ENCODE peak calls at places on chromosome 12, in ten cellular contexts. I, R, S, W, F, Q, D, J, H and E are unnamed samples.

GRCh38 chr12:110577717-110578521 is 5.2 kb downstream of the PPTC7 start:
- DNase-seq in I (no peak), R (no peak), S (peak; percentile 83), W (no peak), F (no peak), Q (peak; percentile 92), D (peak; percentile 90), J (no peak), H (peak; percentile 88), E (no peak)

GRCh38 chr12:27213830-27214787 is 30.0 kb upstream of the STK38L start:
- DNase-seq in I (no peak), R (no peak), S (no peak), W (no peak), F (no peak), Q (no peak), D (no peak), J (no peak), H (no peak), E (no peak)

GRCh38 chr12:29455087-29455486 is 42.4 kb downstream of the OVCH1 start:
- DNase-seq in I (no peak), R (no peak), S (no peak), W (no peak), F (no peak), Q (no peak), D (no peak), J (no peak), H (no peak), E (no peak)

GRCh38 chr12:117360551-117361311 is 695 bp downstream of the NOS1 start:
- DNase-seq in I (no peak), R (no peak), S (no peak), W (peak; percentile 60), F (no peak), Q (no peak), D (no peak), J (no peak), H (no peak), E (no peak)

GRCh38 chr12:93587601-93588000 is 15.1 kb downstream of the SOCS2 start:
- DNase-seq in I (no peak), R (no peak), S (no peak), W (no peak), F (no peak), Q (no peak), D (no peak), J (no peak), H (no peak), E (no peak)

GRCh38 chr12:106416273-106416672 is 58.7 kb downstream of the POLR3B start:
- DNase-seq in I (no peak), R (no peak), S (no peak), W (peak; percentile 76), F (no peak), Q (peak; percentile 83), D (no peak), J (no peak), H (no peak), E (peak; percentile 53)

GRCh38 chr12:108646597-108647190 is 13.0 kb upstream of the SELPLG start:
- DNase-seq in I (no peak), R (no peak), S (no peak), W (no peak), F (no peak), Q (peak; percentile 45), D (no peak), J (no peak), H (peak; percentile 76), E (no peak)

GRCh38 chr12:107990325-107990724 is 138.8 kb upstream of the WSCD2 start:
- DNase-seq in I (peak; percentile 11), R (peak; percentile 6), S (peak; percentile 25), W (peak; percentile 79), F (no peak), Q (no peak), D (no peak), J (no peak), H (no peak), E (no peak)

GRCh38 chr12:39587247-39587646 is 32.4 kb downstream of the ABCD2 start:
- DNase-seq in I (no peak), R (no peak), S (no peak), W (no peak), F (no peak), Q (no peak), D (no peak), J (no peak), H (no peak), E (no peak)

GRCh38 chr12:11553871-11554533 is 95.5 kb upstream of the ETV6 start:
- DNase-seq in I (peak; percentile 34), R (peak; percentile 69), S (peak; percentile 72), W (peak; percentile 48), F (peak; percentile 40), Q (peak; percentile 41), D (peak; percentile 61), J (no peak), H (peak; percentile 59), E (no peak)

GRCh38 chr12:44582521-44582920 is 293.6 kb downstream of the NELL2 start:
- DNase-seq in I (no peak), R (no peak), S (no peak), W (no peak), F (no peak), Q (no peak), D (no peak), J (no peak), H (no peak), E (no peak)

GRCh38 chr12:45687081-45688015 is 42.2 kb upstream of the ARID2 start:
- DNase-seq in I (no peak), R (no peak), S (no peak), W (no peak), F (no peak), Q (no peak), D (no peak), J (no peak), H (no peak), E (no peak)

GRCh38 chr12:110317921-110318320 is 36.9 kb downstream of the ATP2A2 start:
- DNase-seq in I (no peak), R (no peak), S (no peak), W (no peak), F (no peak), Q (peak; percentile 82), D (no peak), J (no peak), H (peak; percentile 68), E (no peak)

GRCh38 chr12:31876568-31877424 is 82.4 kb upstream of the RESF1 start:
- DNase-seq in I (no peak), R (no peak), S (no peak), W (no peak), F (no peak), Q (no peak), D (no peak), J (no peak), H (no peak), E (no peak)

GRCh38 chr12:30396576-30396975 is 299.1 kb downstream of the IPO8 start:
- DNase-seq in I (no peak), R (no peak), S (no peak), W (no peak), F (no peak), Q (no peak), D (no peak), J (no peak), H (no peak), E (no peak)

GRCh38 chr12:122203301-122203967 is at the start of gene B3GNT4:
- DNase-seq in I (peak; percentile 91), R (peak; percentile 65), S (peak; percentile 83), W (peak; percentile 79), F (peak; percentile 61), Q (peak; percentile 17), D (no peak), J (no peak), H (peak; percentile 26), E (no peak)

DNA sequence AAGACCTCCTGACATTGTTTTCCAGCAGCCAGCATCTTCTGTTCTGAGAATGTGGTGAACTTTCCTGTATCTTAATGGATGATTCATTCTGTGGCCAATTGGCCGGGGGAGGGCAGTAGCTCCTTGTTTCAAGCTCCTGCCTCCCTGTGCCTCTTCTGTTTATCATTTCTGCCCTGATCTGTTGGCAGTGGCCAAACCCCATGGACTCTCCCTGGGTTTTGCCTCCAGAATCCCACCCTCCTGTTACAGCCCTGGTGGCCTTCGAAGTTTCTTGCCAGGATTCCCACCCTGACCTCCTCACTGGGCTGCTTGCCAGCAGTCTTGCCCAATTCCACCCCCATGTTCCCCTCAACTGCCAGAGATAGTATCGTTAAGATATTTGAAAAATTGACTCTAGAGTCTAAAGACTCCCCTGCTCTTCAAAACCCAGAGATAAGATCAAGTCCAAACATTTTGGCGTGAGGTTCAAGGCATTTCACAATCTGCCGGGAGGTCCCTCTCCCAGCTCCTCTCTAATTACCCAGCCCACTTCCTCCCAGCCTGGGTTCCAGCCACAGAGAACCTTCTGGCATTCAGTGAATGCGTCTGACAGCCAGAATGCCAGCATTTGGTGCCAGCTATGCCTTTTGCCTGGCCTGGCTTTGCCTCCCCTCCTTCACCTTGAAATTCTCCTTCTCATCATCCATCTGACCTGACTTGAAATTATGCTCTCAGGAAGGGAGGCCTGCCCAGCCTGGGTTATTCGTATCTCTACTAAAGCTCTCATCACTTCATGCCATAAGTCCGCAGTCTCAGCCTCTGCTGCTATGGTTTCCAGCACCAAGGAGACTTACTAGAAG is 37.7 kb upstream of the TXNRD1 start:
- DNase-seq in I (peak; percentile 32), R (peak; percentile 87), S (peak; percentile 49), W (no peak), F (peak; percentile 58), Q (peak; percentile 98), D (peak; percentile 88), J (peak; percentile 98), H (peak; percentile 97), E (peak; percentile 92)
- TF ChIP-seq CTCF in I (peak; percentile 50), R (peak; percentile 32), S (no peak), W (no peak), F (no peak), Q (peak; percentile 11), D (peak; percentile 60), J (peak; percentile 45), H (peak; percentile 65), E (peak; percentile 43)

GRCh38 chr12:54131641-54132280 is 57.0 kb downstream of the SMUG1 start:
- DNase-seq in I (no peak), R (no peak), S (no peak), W (no peak), F (no peak), Q (no peak), D (no peak), J (no peak), H (no peak), E (no peak)
- H3K27me3 ChIP-seq in I (peaks cover 77% of the 10 kb centered on the region), R (peaks cover 6% of the 10 kb centered on the region), S (peaks cover 13% of the 10 kb centered on the region), W (peaks cover 100% of the 10 kb centered on the region), F (peaks cover 5% of the 10 kb centered on the region), Q (peaks cover 56% of the 10 kb centered on the region), D (peaks cover 14% of the 10 kb centered on the region), J (no peaks in the 10 kb centered on the region), H (peaks cover 73% of the 10 kb centered on the region), E (peaks cover 5% of the 10 kb centered on the region)

GRCh38 chr12:89349814-89350213 is 2.5 kb downstream of the DUSP6 start:
- DNase-seq in I (no peak), R (peak; percentile 53), S (peak; percentile 39), W (peak; percentile 71), F (peak; percentile 65), Q (peak; percentile 76), D (peak; percentile 67), J (no peak), H (peak; percentile 81), E (no peak)
- H3K4me3 ChIP-seq in I (no peak overlapping the region), R (peak overlapping the region; percentile 44), S (peak overlapping the region; percentile 70), W (peak overlapping the region; percentile 68), F (peak overlapping the region; percentile 79), Q (peak overlapping the region; percentile 89), D (peak overlapping the region; percentile 77), J (peak overlapping the region; percentile 89), H (peak overlapping the region; percentile 91), E (peak overlapping the region; percentile 99)

DNA sequence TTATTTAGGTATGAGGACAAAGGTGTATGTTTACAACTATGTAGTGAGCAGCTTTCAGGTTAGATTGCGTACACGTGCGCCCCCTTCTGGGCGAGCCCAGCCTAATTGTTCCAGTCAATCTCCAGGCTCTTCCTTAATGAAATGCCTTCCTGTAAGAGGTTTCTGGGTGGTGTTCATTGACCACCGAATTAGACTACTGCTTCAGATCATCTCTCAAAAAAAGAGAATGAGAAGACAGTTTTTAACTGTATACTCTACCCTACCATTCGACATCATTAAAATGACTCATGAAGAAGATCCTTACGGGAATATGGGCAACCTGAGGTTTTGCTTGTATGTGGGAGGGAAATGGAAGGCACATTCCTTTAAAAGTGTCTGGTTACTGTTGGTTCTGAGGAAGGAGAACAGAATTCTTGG is 2.1 kb downstream of the LUM start:
- DNase-seq in I (peak; percentile 32), R (peak; percentile 27), S (peak; percentile 82), W (peak; percentile 77), F (peak; percentile 49), Q (peak; percentile 80), D (no peak), J (peak; percentile 58), H (peak; percentile 80), E (no peak)
- TF ChIP-seq CTCF in I (peak; percentile 37), R (peak; percentile 58), S (peak; percentile 66), W (peak; percentile 95), F (no peak), Q (peak; percentile 57), D (peak; percentile 85), J (peak; percentile 79), H (peak; percentile 57), E (peak; percentile 65)